ENCODE peak calls at places on chromosomes 5 and 9, in six cellular contexts. One of them, this sample, is unnamed.
A peak's percentile ranks its signal among the peaks of the same experiment; 100 is the strongest.

GRCh38 chr9:2290382-2290781 is 275.2 kb downstream of the SMARCA2 start:
- DNase-seq in fibroblast of lung: no peak
- DNase-seq in neural progenitor cell: no peak
- DNase-seq in thoracic aorta: no peak
- DNase-seq in endothelial cell of umbilical vein: no peak
- DNase-seq in PC-9: no peak
- DNase-seq in this sample: no peak

GRCh38 chr5:9617739-9618504 is 12.2 kb downstream of the TAS2R1 start:
- DNase-seq in neural progenitor cell: no peak
- DNase-seq in thoracic aorta: no peak
- DNase-seq in PC-9: no peak
- DNase-seq in fibroblast of lung: no peak
- DNase-seq in endothelial cell of umbilical vein: no peak
- DNase-seq in this sample: no peak

GRCh38 chr5:176822426-176823075 is 12.2 kb downstream of the UNC5A start:
- DNase-seq in neural progenitor cell: no peak
- DNase-seq in fibroblast of lung: no peak
- DNase-seq in thoracic aorta: no peak
- DNase-seq in endothelial cell of umbilical vein: no peak
- DNase-seq in PC-9: peak; percentile 99
- DNase-seq in this sample: no peak

GRCh38 chr9:90873422-90873821 is 71.8 kb downstream of the SYK start:
- DNase-seq in PC-9: no peak
- DNase-seq in neural progenitor cell: no peak
- DNase-seq in fibroblast of lung: no peak
- DNase-seq in thoracic aorta: no peak
- DNase-seq in endothelial cell of umbilical vein: no peak
- DNase-seq in this sample: no peak

GRCh38 chr5:179769276-179769675 is 24.5 kb upstream of the LTC4S start:
- DNase-seq in PC-9: no peak
- DNase-seq in thoracic aorta: no peak
- DNase-seq in neural progenitor cell: no peak
- DNase-seq in endothelial cell of umbilical vein: no peak
- DNase-seq in fibroblast of lung: no peak
- DNase-seq in this sample: no peak

GRCh38 chr9:133950206-133950915 is 41.8 kb downstream of the VAV2 start:
- DNase-seq in PC-9: no peak
- DNase-seq in endothelial cell of umbilical vein: no peak
- DNase-seq in fibroblast of lung: peak; percentile 70
- DNase-seq in thoracic aorta: no peak
- DNase-seq in neural progenitor cell: no peak
- DNase-seq in this sample: peak; percentile 31

GRCh38 chr5:169176686-169177430 is 124.1 kb downstream of the SLIT3 start:
- DNase-seq in PC-9: no peak
- DNase-seq in fibroblast of lung: no peak
- DNase-seq in neural progenitor cell: no peak
- DNase-seq in endothelial cell of umbilical vein: no peak
- DNase-seq in thoracic aorta: no peak
- DNase-seq in this sample: no peak

GRCh38 chr5:176416965-176417364 is 626 bp upstream of the CLTB start:
- DNase-seq in fibroblast of lung: no peak
- DNase-seq in thoracic aorta: no peak
- DNase-seq in endothelial cell of umbilical vein: no peak
- DNase-seq in PC-9: no peak
- DNase-seq in neural progenitor cell: no peak
- DNase-seq in this sample: no peak

GRCh38 chr9:79134654-79135053 is 437.1 kb upstream of the TLE4 start:
- DNase-seq in neural progenitor cell: peak; percentile 59
- DNase-seq in endothelial cell of umbilical vein: peak; percentile 50
- DNase-seq in PC-9: no peak
- DNase-seq in thoracic aorta: no peak
- DNase-seq in fibroblast of lung: no peak
- DNase-seq in this sample: no peak

GRCh38 chr5:61631438-61631941 is 299.4 kb downstream of the ZSWIM6 start:
- DNase-seq in endothelial cell of umbilical vein: peak; percentile 51
- DNase-seq in thoracic aorta: no peak
- DNase-seq in neural progenitor cell: peak; percentile 23
- DNase-seq in fibroblast of lung: peak; percentile 38
- DNase-seq in PC-9: no peak
- DNase-seq in this sample: peak; percentile 78

GRCh38 chr9:19085295-19085694 is 17.4 kb downstream of the HAUS6 start:
- DNase-seq in PC-9: no peak
- DNase-seq in fibroblast of lung: peak; percentile 11
- DNase-seq in thoracic aorta: no peak
- DNase-seq in neural progenitor cell: peak; percentile 60
- DNase-seq in endothelial cell of umbilical vein: peak; percentile 19
- DNase-seq in this sample: no peak

GRCh38 chr5:154038241-154038603 is 488 bp downstream of the FAM114A2 start:
- DNase-seq in endothelial cell of umbilical vein: no peak
- DNase-seq in neural progenitor cell: no peak
- DNase-seq in fibroblast of lung: no peak
- DNase-seq in PC-9: no peak
- DNase-seq in thoracic aorta: no peak
- DNase-seq in this sample: no peak

GRCh38 chr9:35790385-35791291 is 753 bp upstream of the NPR2 start:
- DNase-seq in fibroblast of lung: peak; percentile 90
- DNase-seq in endothelial cell of umbilical vein: peak; percentile 78
- DNase-seq in PC-9: no peak
- DNase-seq in thoracic aorta: peak; percentile 36
- DNase-seq in neural progenitor cell: peak; percentile 87
- DNase-seq in this sample: peak; percentile 67

GRCh38 chr9:27192291-27192960 is 83.4 kb downstream of the TEK start:
- DNase-seq in fibroblast of lung: no peak
- DNase-seq in endothelial cell of umbilical vein: peak; percentile 37
- DNase-seq in neural progenitor cell: no peak
- DNase-seq in thoracic aorta: no peak
- DNase-seq in PC-9: no peak
- DNase-seq in this sample: peak; percentile 16

GRCh38 chr9:122777935-122778671 is 10.6 kb upstream of the OR5C1 start:
- DNase-seq in fibroblast of lung: no peak
- DNase-seq in endothelial cell of umbilical vein: no peak
- DNase-seq in neural progenitor cell: no peak
- DNase-seq in PC-9: peak; percentile 85
- DNase-seq in thoracic aorta: no peak
- DNase-seq in this sample: no peak

DNA sequence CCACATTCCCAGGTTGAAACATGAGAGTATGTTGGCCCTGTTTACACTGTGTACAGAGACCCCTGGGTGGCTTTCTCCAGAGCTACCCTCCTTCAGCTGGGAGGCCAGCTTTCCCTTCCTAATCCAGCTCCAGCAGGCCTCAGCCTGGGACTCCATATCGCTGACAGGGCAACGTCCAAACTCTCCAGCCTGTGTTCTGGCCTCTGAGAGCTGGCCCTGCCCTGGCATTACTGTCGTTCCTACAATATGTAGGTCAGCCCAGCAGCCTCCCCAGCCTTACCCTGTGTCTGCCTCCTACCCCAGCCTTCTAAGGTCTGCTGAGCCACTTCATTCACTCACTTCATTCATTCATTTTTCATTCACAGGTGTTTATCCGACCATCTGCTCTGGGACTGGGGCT is 8.3 kb upstream of the EEIG1 start:
- DNase-seq in neural progenitor cell: no peak
- DNase-seq in endothelial cell of umbilical vein: no peak
- DNase-seq in thoracic aorta: no peak
- DNase-seq in PC-9: no peak
- DNase-seq in fibroblast of lung: no peak
- DNase-seq in this sample: no peak
- H3K27ac ChIP-seq in neural progenitor cell: no peak overlapping the region
- H3K27ac ChIP-seq in endothelial cell of umbilical vein: no peak overlapping the region
- H3K27ac ChIP-seq in thoracic aorta: no peak overlapping the region
- H3K27ac ChIP-seq in PC-9: no peak overlapping the region
- H3K27ac ChIP-seq in fibroblast of lung: no peak overlapping the region
- H3K27ac ChIP-seq in this sample: peak overlapping the region; percentile 59

GRCh38 chr9:126777733-126778132 is 27.1 kb upstream of the ZBTB43 start:
- DNase-seq in thoracic aorta: no peak
- DNase-seq in fibroblast of lung: no peak
- DNase-seq in endothelial cell of umbilical vein: no peak
- DNase-seq in neural progenitor cell: peak; percentile 37
- DNase-seq in PC-9: no peak
- DNase-seq in this sample: no peak

GRCh38 chr9:126775926-126776325 is 28.9 kb upstream of the ZBTB43 start:
- DNase-seq in thoracic aorta: no peak
- DNase-seq in neural progenitor cell: no peak
- DNase-seq in fibroblast of lung: no peak
- DNase-seq in endothelial cell of umbilical vein: no peak
- DNase-seq in PC-9: no peak
- DNase-seq in this sample: no peak

DNA sequence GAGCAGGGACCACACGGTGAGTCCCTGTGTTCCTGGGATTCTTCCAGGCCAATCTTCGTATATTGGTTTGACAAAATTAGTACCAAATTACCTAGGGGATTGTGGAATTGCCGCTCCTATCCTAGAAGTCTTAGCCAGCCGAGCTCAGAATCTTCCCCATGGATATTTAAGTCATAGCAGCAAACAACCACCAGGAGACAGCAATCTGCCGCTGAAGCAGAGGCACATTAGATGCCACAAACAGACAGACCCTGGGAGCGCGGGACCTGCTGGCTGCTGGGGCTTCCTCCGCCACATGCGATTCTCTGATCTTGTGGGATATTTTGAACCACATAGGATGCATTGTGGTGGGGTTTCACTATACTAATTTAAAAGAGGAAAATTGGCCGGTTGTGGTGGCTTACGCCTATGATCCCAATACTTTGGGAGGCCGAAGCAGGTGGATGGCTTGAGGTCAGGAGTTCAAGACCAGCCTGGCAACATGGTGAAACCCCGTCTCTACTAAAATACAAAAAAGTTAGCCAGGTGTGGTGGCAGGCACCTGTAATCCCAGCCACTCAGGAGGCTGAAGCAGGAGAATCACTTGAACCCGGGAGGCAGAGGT is 31.7 kb upstream of the ZBTB43 start:
- DNase-seq in endothelial cell of umbilical vein: no peak
- DNase-seq in thoracic aorta: no peak
- DNase-seq in PC-9: no peak
- DNase-seq in fibroblast of lung: no peak
- DNase-seq in neural progenitor cell: peak; percentile 65
- DNase-seq in this sample: no peak
- TF ChIP-seq CTCF in endothelial cell of umbilical vein: peak; percentile 48
- TF ChIP-seq CTCF in thoracic aorta: no peak
- TF ChIP-seq CTCF in PC-9: peak; percentile 45
- TF ChIP-seq CTCF in fibroblast of lung: peak; percentile 54
- TF ChIP-seq CTCF in neural progenitor cell: peak; percentile 63
- TF ChIP-seq CTCF in this sample: peak; percentile 60

DNA sequence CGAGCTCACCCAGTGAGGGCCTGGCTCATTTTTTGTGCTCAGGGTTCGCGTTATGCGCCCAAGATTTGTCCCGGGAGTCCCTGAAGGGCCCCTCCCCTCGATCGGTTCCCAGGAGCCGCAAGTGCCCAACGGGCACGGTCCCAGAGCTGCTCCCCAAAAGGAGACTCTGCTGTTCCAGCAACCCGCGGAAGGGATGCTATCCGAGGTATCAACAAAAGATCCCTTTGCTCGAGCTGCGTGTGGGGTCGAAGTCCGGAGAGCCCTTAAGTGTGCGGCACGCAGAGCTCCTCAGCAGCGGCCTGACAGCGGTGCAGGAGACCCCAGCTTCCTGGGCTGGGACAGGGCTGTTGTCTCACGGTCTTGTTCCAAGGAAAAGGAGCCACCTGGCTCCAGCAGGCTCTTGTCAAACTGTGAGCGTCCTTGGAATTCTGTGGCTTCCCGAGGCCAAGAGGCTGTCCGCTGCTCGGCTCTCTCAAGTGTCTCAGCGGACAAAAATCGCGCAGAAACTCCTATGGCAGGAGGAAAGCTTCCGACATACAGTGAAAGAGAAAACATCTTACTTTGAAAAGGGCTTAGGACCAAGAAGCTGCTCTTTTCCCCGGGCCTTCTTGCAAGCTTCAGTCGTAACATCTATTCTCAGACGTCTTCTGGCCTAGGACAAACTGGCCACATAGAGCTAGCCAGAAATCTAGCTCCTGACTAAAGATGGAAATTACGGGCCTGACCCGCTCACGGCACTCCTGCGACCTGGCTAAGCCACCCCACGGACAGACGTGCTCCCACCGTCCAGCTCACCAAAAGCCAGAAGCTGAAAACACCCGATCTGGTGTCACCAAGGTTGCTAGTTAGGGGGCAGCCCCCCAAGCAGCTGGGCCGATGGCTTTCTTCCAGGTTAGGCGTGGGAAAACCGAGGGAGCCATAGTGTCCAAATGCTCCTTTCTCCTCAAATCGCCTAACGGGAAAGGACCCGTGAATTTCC is 2.6 kb upstream of the FOXB2 start:
- DNase-seq in endothelial cell of umbilical vein: no peak
- DNase-seq in neural progenitor cell: peak; percentile 71
- DNase-seq in fibroblast of lung: no peak
- DNase-seq in thoracic aorta: no peak
- DNase-seq in PC-9: no peak
- DNase-seq in this sample: no peak
- H3K27me3 ChIP-seq in endothelial cell of umbilical vein: peaks cover 92% of the 10 kb centered on the region
- H3K27me3 ChIP-seq in neural progenitor cell: peaks cover 100% of the 10 kb centered on the region
- H3K27me3 ChIP-seq in fibroblast of lung: peaks cover 93% of the 10 kb centered on the region
- H3K27me3 ChIP-seq in thoracic aorta: peaks cover 83% of the 10 kb centered on the region
- H3K27me3 ChIP-seq in PC-9: peaks cover 15% of the 10 kb centered on the region
- H3K27me3 ChIP-seq in this sample: peaks cover 100% of the 10 kb centered on the region

DNA sequence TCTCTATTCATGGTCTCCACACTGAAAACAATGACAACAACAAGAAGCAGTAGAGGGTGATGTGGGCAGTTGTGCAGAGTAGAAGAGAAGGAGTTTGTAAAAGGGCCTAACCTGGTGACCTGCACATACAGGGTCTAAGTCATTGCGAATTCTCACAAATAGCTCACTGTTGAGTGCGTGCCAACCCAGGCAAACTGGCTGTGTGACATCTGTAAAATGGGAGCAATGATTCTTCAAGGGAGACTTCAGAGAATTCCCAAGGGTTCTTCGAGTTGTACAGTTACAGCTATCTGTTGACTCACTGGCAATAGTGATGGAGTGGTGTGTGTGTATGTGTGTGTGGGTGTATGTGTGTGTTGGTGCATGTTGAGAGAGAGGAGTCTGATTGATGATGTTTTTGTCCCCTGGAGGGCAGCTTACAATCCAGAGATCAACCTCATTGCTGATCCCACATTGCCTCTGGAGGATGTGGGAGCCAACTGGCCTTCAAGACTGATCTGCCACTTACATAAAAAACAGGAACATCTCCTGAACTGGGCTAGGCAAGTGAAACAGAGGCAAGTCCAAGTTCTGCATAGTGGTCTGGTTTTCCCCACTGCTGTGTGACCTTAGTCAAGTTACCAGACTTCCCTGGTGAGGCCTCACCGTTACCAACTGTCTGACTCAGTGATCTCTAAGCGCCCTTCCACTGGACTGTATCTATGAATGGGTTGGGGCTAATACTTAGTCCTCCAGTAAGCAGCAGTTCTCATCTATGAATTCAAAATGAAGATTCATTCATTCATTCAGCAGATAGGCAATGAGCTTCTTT is 3.1 kb downstream of the FAT2 start:
- DNase-seq in endothelial cell of umbilical vein: no peak
- DNase-seq in fibroblast of lung: no peak
- DNase-seq in thoracic aorta: no peak
- DNase-seq in PC-9: no peak
- DNase-seq in neural progenitor cell: peak; percentile 18
- DNase-seq in this sample: no peak
- H3K27ac ChIP-seq in endothelial cell of umbilical vein: no peak overlapping the region
- H3K27ac ChIP-seq in fibroblast of lung: no peak overlapping the region
- H3K27ac ChIP-seq in thoracic aorta: no peak overlapping the region
- H3K27ac ChIP-seq in PC-9: no peak overlapping the region
- H3K27ac ChIP-seq in neural progenitor cell: no peak overlapping the region
- H3K27ac ChIP-seq in this sample: no peak overlapping the region